ENCODE peak calls at places on chromosome 15, in nine cellular contexts. V is OCI-LY7, H is nephron progenitor cell, E is Panc1, A is tibial nerve, O is AG09319, F is heart right ventricle, N is MM.1S, S is GM12864. I is an unnamed sample.

GRCh38 chr15:60385620-60386552 is 11.9 kb downstream of the ANXA2 start:
- DNase-seq in V (no peak), H (no peak), E (no peak), A (no peak), O (no peak), F (no peak), N (no peak), S (no peak), I (no peak)

GRCh38 chr15:90336705-90337141 is 15.4 kb upstream of the ZNF774 start:
- DNase-seq in V (peak; percentile 23), H (no peak), E (no peak), A (no peak), O (no peak), F (peak; percentile 13), N (no peak), S (no peak), I (no peak)

GRCh38 chr15:55742927-55743614 is at the start of gene PRTG:
- DNase-seq in V (no peak), H (peak; percentile 92), E (no peak), A (peak; percentile 41), O (peak; percentile 72), F (peak; percentile 80), N (no peak), S (no peak), I (no peak)

GRCh38 chr15:60526127-60526616 is 47.2 kb upstream of the ICE2 start:
- DNase-seq in V (no peak), H (no peak), E (no peak), A (no peak), O (no peak), F (peak; percentile 31), N (no peak), S (no peak), I (no peak)

GRCh38 chr15:66138096-66138783 is 115.3 kb downstream of the MEGF11 start:
- DNase-seq in V (no peak), H (no peak), E (no peak), A (no peak), O (no peak), F (peak; percentile 11), N (no peak), S (no peak), I (no peak)

GRCh38 chr15:99059010-99059981 is 45.6 kb upstream of the SYNM start:
- DNase-seq in V (no peak), H (peak; percentile 80), E (peak; percentile 27), A (peak; percentile 69), O (peak; percentile 78), F (peak; percentile 85), N (peak; percentile 52), S (no peak), I (peak; percentile 46)

GRCh38 chr15:88250826-88251225 is 5.7 kb downstream of the NTRK3 start:
- DNase-seq in V (no peak), H (no peak), E (no peak), A (no peak), O (no peak), F (no peak), N (no peak), S (no peak), I (no peak)

GRCh38 chr15:56817266-56817665 is 84.0 kb upstream of the ZNF280D start:
- DNase-seq in V (no peak), H (no peak), E (no peak), A (no peak), O (no peak), F (no peak), N (no peak), S (no peak), I (no peak)

GRCh38 chr15:30030350-30030749 is 52.4 kb upstream of the GOLGA8J start:
- DNase-seq in V (no peak), H (no peak), E (no peak), A (no peak), O (no peak), F (no peak), N (no peak), S (no peak), I (no peak)

GRCh38 chr15:92277776-92278175 is 115.9 kb upstream of the ST8SIA2 start:
- DNase-seq in V (peak; percentile 11), H (no peak), E (no peak), A (no peak), O (no peak), F (peak; percentile 8), N (peak; percentile 36), S (peak; percentile 4), I (no peak)

GRCh38 chr15:59294961-59295741 is 77.5 kb downstream of the MYO1E start:
- DNase-seq in V (no peak), H (no peak), E (no peak), A (no peak), O (peak; percentile 69), F (peak; percentile 11), N (no peak), S (no peak), I (peak; percentile 92)

GRCh38 chr15:67838789-67839332 is 984 bp downstream of the RNU6-1 start:
- DNase-seq in V (no peak), H (peak; percentile 71), E (no peak), A (no peak), O (no peak), F (no peak), N (no peak), S (no peak), I (no peak)

GRCh38 chr15:96171842-96172241 is 158.7 kb upstream of the NR2F2 start:
- DNase-seq in V (no peak), H (peak; percentile 39), E (no peak), A (no peak), O (no peak), F (no peak), N (no peak), S (no peak), I (no peak)

GRCh38 chr15:59594493-59594942 is 17.1 kb upstream of the GCNT3 start:
- DNase-seq in V (no peak), H (no peak), E (peak; percentile 57), A (no peak), O (peak; percentile 16), F (peak; percentile 6), N (no peak), S (no peak), I (peak; percentile 42)

GRCh38 chr15:27833974-27834373 is 265.1 kb downstream of the OCA2 start:
- DNase-seq in V (no peak), H (no peak), E (no peak), A (no peak), O (no peak), F (no peak), N (no peak), S (no peak), I (no peak)

GRCh38 chr15:75815811-75816719 is 27.2 kb upstream of the UBE2Q2 start:
- DNase-seq in V (no peak), H (no peak), E (no peak), A (no peak), O (no peak), F (no peak), N (no peak), S (no peak), I (no peak)

GRCh38 chr15:70907784-70908471 is 15.3 kb downstream of the LRRC49 start:
- DNase-seq in V (no peak), H (no peak), E (no peak), A (no peak), O (no peak), F (no peak), N (no peak), S (no peak), I (no peak)
- TF ChIP-seq CTCF in V (peak; percentile 70), H (peak; percentile 5), E (peak; percentile 31), A (no peak), O (no peak), F (no peak), N (peak; percentile 32), S (peak; percentile 40), I (no peak)

GRCh38 chr15:77983708-77984445 is 93.6 kb downstream of the TBC1D2B start:
- DNase-seq in V (no peak), H (no peak), E (no peak), A (no peak), O (no peak), F (no peak), N (no peak), S (no peak), I (no peak)
- TF ChIP-seq CTCF in V (peak; percentile 42), H (no peak), E (no peak), A (no peak), O (peak; percentile 17), F (no peak), N (no peak), S (peak; percentile 5), I (no peak)

GRCh38 chr15:64841258-64842098 is at the start of gene PLEKHO2:
- DNase-seq in V (peak; percentile 94), H (peak; percentile 97), E (no peak), A (peak; percentile 94), O (peak; percentile 91), F (peak; percentile 98), N (peak; percentile 93), S (peak; percentile 69), I (no peak)
- TF ChIP-seq CTCF in V (peak; percentile 59), H (peak; percentile 14), E (no peak), A (peak; percentile 25), O (no peak), F (peak; percentile 39), N (peak; percentile 24), S (peak; percentile 35), I (peak; percentile 37)

DNA sequence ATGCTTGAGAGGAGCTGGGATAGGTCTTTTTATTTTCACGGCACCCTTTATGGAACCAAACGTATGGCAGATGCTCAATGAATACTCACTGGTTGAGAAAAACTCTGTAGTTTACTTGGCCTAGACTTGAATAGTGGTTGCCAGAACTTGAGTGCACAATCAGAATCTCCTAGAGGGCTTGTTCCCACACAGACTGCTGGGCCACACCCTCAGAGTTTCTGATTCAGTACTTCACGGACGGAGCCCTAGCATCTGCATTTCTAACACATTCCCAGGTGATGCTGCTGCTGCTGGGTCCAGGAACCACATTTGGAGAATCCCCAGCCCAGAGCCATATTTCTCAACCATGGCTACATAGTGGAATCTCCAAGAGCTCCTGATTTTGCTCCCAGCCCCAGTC is 24.6 kb downstream of the CA12 start:
- DNase-seq in V (no peak), H (no peak), E (no peak), A (no peak), O (no peak), F (no peak), N (no peak), S (no peak), I (no peak)
- TF ChIP-seq CTCF in V (no peak), H (no peak), E (no peak), A (no peak), O (no peak), F (no peak), N (no peak), S (no peak), I (no peak)

I was measured in AG04449.